ENCODE peak calls at places on chromosome 15, in ten cellular contexts. One of them, this sample, is unnamed.

GRCh38 chr15:72339777-72340177 is 19.8 kb upstream of the CELF6 start:
- DNase-seq in GM04503: peak
- DNase-seq in GM04504: peak
- DNase-seq in activated T-helper 1 cell treated with Interleukin-2 at 50 U/mL for 16 hours: no peak
- DNase-seq in lower lobe of right lung: no peak
- DNase-seq in activated CD8-positive, alpha-beta memory T cell treated with anti-CD3 and anti-CD28 coated beads for 24 hours: no peak
- DNase-seq in foreskin fibroblast: peak
- DNase-seq in HCEC 1CT: peak
- DNase-seq in breast epithelium: no peak
- DNase-seq in WTC11: no peak
- DNase-seq in this sample: no peak

GRCh38 chr15:44296625-44297524 is 8.4 kb downstream of the GOLM2 start:
- DNase-seq in GM04503: no peak
- DNase-seq in GM04504: peak
- DNase-seq in activated T-helper 1 cell treated with Interleukin-2 at 50 U/mL for 16 hours: no peak
- DNase-seq in lower lobe of right lung: no peak
- DNase-seq in activated CD8-positive, alpha-beta memory T cell treated with anti-CD3 and anti-CD28 coated beads for 24 hours: no peak
- DNase-seq in foreskin fibroblast: peak
- DNase-seq in HCEC 1CT: peak
- DNase-seq in breast epithelium: no peak
- DNase-seq in WTC11: no peak
- DNase-seq in this sample: no peak

GRCh38 chr15:29083858-29084257 is 185.8 kb downstream of the NSMCE3 start:
- DNase-seq in GM04503: no peak
- DNase-seq in GM04504: no peak
- DNase-seq in activated T-helper 1 cell treated with Interleukin-2 at 50 U/mL for 16 hours: no peak
- DNase-seq in lower lobe of right lung: no peak
- DNase-seq in activated CD8-positive, alpha-beta memory T cell treated with anti-CD3 and anti-CD28 coated beads for 24 hours: no peak
- DNase-seq in foreskin fibroblast: no peak
- DNase-seq in HCEC 1CT: no peak
- DNase-seq in breast epithelium: no peak
- DNase-seq in WTC11: no peak
- DNase-seq in this sample: no peak

GRCh38 chr15:101242160-101242998 is 9.5 kb downstream of the CHSY1 start:
- DNase-seq in GM04503: no peak
- DNase-seq in GM04504: peak
- DNase-seq in activated T-helper 1 cell treated with Interleukin-2 at 50 U/mL for 16 hours: peak
- DNase-seq in lower lobe of right lung: no peak
- DNase-seq in activated CD8-positive, alpha-beta memory T cell treated with anti-CD3 and anti-CD28 coated beads for 24 hours: peak
- DNase-seq in foreskin fibroblast: peak
- DNase-seq in HCEC 1CT: peak
- DNase-seq in breast epithelium: no peak
- DNase-seq in WTC11: no peak
- DNase-seq in this sample: peak

GRCh38 chr15:46607103-46607502 is 972.3 kb downstream of the SQOR start:
- DNase-seq in GM04503: no peak
- DNase-seq in GM04504: no peak
- DNase-seq in activated T-helper 1 cell treated with Interleukin-2 at 50 U/mL for 16 hours: no peak
- DNase-seq in lower lobe of right lung: no peak
- DNase-seq in activated CD8-positive, alpha-beta memory T cell treated with anti-CD3 and anti-CD28 coated beads for 24 hours: no peak
- DNase-seq in foreskin fibroblast: no peak
- DNase-seq in HCEC 1CT: no peak
- DNase-seq in breast epithelium: no peak
- DNase-seq in WTC11: no peak
- DNase-seq in this sample: no peak

GRCh38 chr15:65666257-65666656 is 44.5 kb downstream of the SLC24A1 start:
- DNase-seq in GM04503: peak
- DNase-seq in GM04504: peak
- DNase-seq in activated T-helper 1 cell treated with Interleukin-2 at 50 U/mL for 16 hours: no peak
- DNase-seq in lower lobe of right lung: no peak
- DNase-seq in activated CD8-positive, alpha-beta memory T cell treated with anti-CD3 and anti-CD28 coated beads for 24 hours: no peak
- DNase-seq in foreskin fibroblast: peak
- DNase-seq in HCEC 1CT: peak
- DNase-seq in breast epithelium: no peak
- DNase-seq in WTC11: no peak
- DNase-seq in this sample: no peak

GRCh38 chr15:80588801-80589200 is 106.3 kb upstream of the ABHD17C start:
- DNase-seq in GM04503: peak
- DNase-seq in GM04504: peak
- DNase-seq in activated T-helper 1 cell treated with Interleukin-2 at 50 U/mL for 16 hours: no peak
- DNase-seq in lower lobe of right lung: no peak
- DNase-seq in activated CD8-positive, alpha-beta memory T cell treated with anti-CD3 and anti-CD28 coated beads for 24 hours: no peak
- DNase-seq in foreskin fibroblast: peak
- DNase-seq in HCEC 1CT: peak
- DNase-seq in breast epithelium: no peak
- DNase-seq in WTC11: no peak
- DNase-seq in this sample: no peak

GRCh38 chr15:66004618-66005262 is 135.4 kb downstream of the RAB11A start:
- DNase-seq in GM04503: no peak
- DNase-seq in GM04504: no peak
- DNase-seq in activated T-helper 1 cell treated with Interleukin-2 at 50 U/mL for 16 hours: no peak
- DNase-seq in lower lobe of right lung: no peak
- DNase-seq in activated CD8-positive, alpha-beta memory T cell treated with anti-CD3 and anti-CD28 coated beads for 24 hours: no peak
- DNase-seq in foreskin fibroblast: peak
- DNase-seq in HCEC 1CT: peak
- DNase-seq in breast epithelium: no peak
- DNase-seq in WTC11: peak
- DNase-seq in this sample: no peak

GRCh38 chr15:68421798-68422402 is 10.1 kb downstream of the ITGA11 start:
- DNase-seq in GM04503: no peak
- DNase-seq in GM04504: no peak
- DNase-seq in activated T-helper 1 cell treated with Interleukin-2 at 50 U/mL for 16 hours: no peak
- DNase-seq in lower lobe of right lung: no peak
- DNase-seq in activated CD8-positive, alpha-beta memory T cell treated with anti-CD3 and anti-CD28 coated beads for 24 hours: peak
- DNase-seq in foreskin fibroblast: no peak
- DNase-seq in HCEC 1CT: no peak
- DNase-seq in breast epithelium: no peak
- DNase-seq in WTC11: no peak
- DNase-seq in this sample: no peak